ENCODE peak calls at places on chromosomes 1 and 21, in eight cellular contexts. G is RWPE2, E is IMR-90, L is hepatocyte, J is heart left ventricle, F is tibial artery, T is cardiac muscle cell, Q is left ventricle myocardium inferior. B is an unnamed sample. For H3K4me1, the result is how much of the 10 kb centered on the place peaks cover.

GRCh38 chr21:42063578-42064521 is 7.3 kb upstream of the UMODL1 start:
- DNase-seq in J (peak), G (peak), L (no peak), E (no peak), T (no peak), F (no peak), Q (no peak), B (peak)

GRCh38 chr21:28215214-28215954 is 777.3 kb downstream of the LTN1 start:
- DNase-seq in L (no peak), F (peak), J (no peak), T (peak), Q (no peak), E (peak), G (no peak), B (no peak)

GRCh38 chr1:223062177-223062576 is 80.9 kb downstream of the TLR5 start:
- DNase-seq in J (no peak), E (no peak), F (no peak), G (no peak), Q (no peak), L (no peak), T (no peak), B (no peak)

GRCh38 chr1:26744075-26744958 is 43.4 kb upstream of the PIGV start:
- DNase-seq in J (peak), L (peak), Q (peak), F (peak), T (peak), G (no peak), E (peak), B (peak)

GRCh38 chr1:98523256-98523655 is 138.3 kb upstream of the SNX7 start:
- DNase-seq in Q (no peak), E (no peak), L (no peak), F (no peak), J (no peak), G (no peak), T (no peak), B (no peak)

GRCh38 chr1:229111703-229112319 is 159.1 kb upstream of the RAB4A start:
- DNase-seq in G (no peak), J (no peak), E (peak), F (no peak), L (no peak), Q (no peak), T (peak), B (no peak)

GRCh38 chr1:25895365-25895990 is 10.7 kb downstream of the STMN1 start:
- DNase-seq in Q (peak), T (peak), E (peak), F (peak), G (peak), J (peak), L (peak), B (peak)

GRCh38 chr21:20882462-20883415 is 115.5 kb upstream of the NCAM2 start:
- DNase-seq in E (peak), F (no peak), J (no peak), T (peak), G (no peak), L (peak), Q (no peak), B (no peak)

GRCh38 chr1:244349103-244349531 is 102.6 kb downstream of the ADSS2 start:
- DNase-seq in E (peak), L (no peak), F (peak), J (no peak), Q (no peak), G (no peak), T (peak), B (no peak)

GRCh38 chr1:160724445-160725242 is 13.0 kb upstream of the CD48 start:
- DNase-seq in T (no peak), L (no peak), G (no peak), J (no peak), Q (no peak), E (no peak), F (no peak), B (no peak)

GRCh38 chr21:44531606-44532128 is 8.3 kb downstream of the KRTAP10-1 start:
- DNase-seq in L (no peak), G (peak), J (peak), Q (peak), F (peak), T (no peak), E (no peak), B (no peak)

DNA sequence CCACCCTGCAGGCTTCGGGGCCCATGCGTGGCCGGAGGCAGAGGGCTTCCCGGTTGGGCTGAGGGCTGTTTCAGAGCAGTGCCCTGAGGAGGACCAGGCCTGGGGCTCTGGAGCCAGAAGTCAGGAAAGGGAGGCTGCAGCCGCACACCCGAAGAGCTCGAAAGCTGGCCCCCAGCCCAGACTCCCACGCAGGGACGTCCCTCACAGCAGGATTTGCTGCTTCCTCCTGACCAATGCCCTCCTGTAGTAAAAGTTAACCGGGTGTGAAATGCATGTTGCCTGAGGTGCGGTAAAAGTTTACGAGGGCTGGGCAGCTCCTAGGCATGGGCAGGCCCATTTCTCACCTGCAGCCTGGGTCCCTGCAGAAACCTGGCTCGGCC is 101.5 kb upstream of the ARHGEF16 start:
- DNase-seq in G (no peak), E (no peak), T (peak), L (peak), F (no peak), Q (peak), J (peak), B (no peak)
- H3K4me1 ChIP-seq in G (under half), E (under half), T (half or more), L (half or more), F (half or more), Q (half or more), J (under half), B (under half)

GRCh38 chr1:9228589-9228988 is 6.0 kb upstream of the H6PD start:
- DNase-seq in L (no peak), J (no peak), E (peak), F (no peak), Q (no peak), T (no peak), G (no peak), B (no peak)
- TF ChIP-seq CTCF in L (no peak), J (no peak), E (no peak), F (no peak), Q (no peak), T (no peak), G (no peak), B (no peak)

GRCh38 chr1:961132-961652 is 808 bp downstream of the KLHL17 start:
- DNase-seq in J (no peak), L (no peak), T (peak), G (no peak), Q (no peak), F (no peak), E (no peak), B (no peak)

GRCh38 chr1:960371-961131 is at the start of gene KLHL17:
- DNase-seq in F (peak), T (peak), L (peak), G (no peak), E (peak), J (peak), Q (peak), B (peak)

GRCh38 chr1:956636-957035 is 2.4 kb downstream of the NOC2L start:
- DNase-seq in Q (no peak), T (no peak), J (no peak), G (no peak), L (no peak), F (no peak), E (no peak), B (no peak)

GRCh38 chr1:959730-960039 is 629 bp upstream of the NOC2L start:
- DNase-seq in L (no peak), T (no peak), J (no peak), E (no peak), Q (no peak), G (no peak), F (no peak), B (no peak)

GRCh38 chr1:958823-959729 is at the start of gene NOC2L:
- DNase-seq in J (peak), Q (peak), T (peak), E (peak), L (peak), F (peak), G (peak), B (peak)
- H3K27ac ChIP-seq in J (peak), Q (peak), T (no peak), E (peak), L (peak), F (peak), G (peak), B (no peak)

DNA sequence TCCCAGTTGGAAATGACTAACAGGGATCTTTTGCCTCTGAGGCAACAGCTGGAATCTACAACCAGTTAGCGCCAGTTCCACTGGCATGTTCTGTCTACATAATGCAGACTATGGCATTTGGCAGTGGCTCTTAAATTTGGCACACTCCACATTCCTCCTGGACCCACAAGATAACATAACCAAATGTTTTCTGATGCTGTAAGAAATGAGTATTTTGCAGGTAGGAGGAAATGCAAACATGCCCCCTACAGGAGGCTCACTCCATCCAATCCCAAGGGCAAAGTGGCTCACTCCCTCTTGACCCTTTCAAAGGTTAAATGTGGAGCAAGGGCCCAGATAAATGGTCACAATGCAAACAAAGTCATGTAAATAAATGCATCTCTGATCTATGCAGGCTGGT is 129.2 kb upstream of the PROX1 start:
- DNase-seq in F (no peak), J (no peak), T (no peak), Q (no peak), G (no peak), E (no peak), L (no peak), B (no peak)
- H3K4me1 ChIP-seq in F (under half), J (under half), T (under half), Q (under half), G (under half), E (under half), L (under half), B (under half)

GRCh38 chr1:67578397-67579020 is 106.5 kb upstream of the GADD45A start:
- DNase-seq in J (no peak), F (no peak), E (no peak), Q (no peak), L (peak), T (no peak), G (no peak), B (no peak)

GRCh38 chr1:67575861-67576260 is 109.1 kb upstream of the GADD45A start:
- DNase-seq in E (peak), T (peak), Q (no peak), G (peak), J (no peak), F (no peak), L (no peak), B (no peak)

GRCh38 chr1:67579623-67580394 is 105.2 kb upstream of the GADD45A start:
- DNase-seq in L (no peak), F (no peak), J (no peak), E (no peak), T (no peak), Q (no peak), G (no peak), B (no peak)

GRCh38 chr1:67576474-67576873 is 108.5 kb upstream of the GADD45A start:
- DNase-seq in Q (no peak), T (no peak), J (no peak), E (no peak), L (no peak), F (no peak), G (no peak), B (no peak)

GRCh38 chr1:67577646-67578045 is 107.4 kb upstream of the GADD45A start:
- DNase-seq in J (no peak), Q (no peak), T (no peak), F (no peak), L (no peak), G (no peak), E (no peak), B (no peak)
- TF ChIP-seq CTCF in J (no peak), Q (no peak), T (no peak), F (no peak), L (no peak), G (no peak), E (no peak), B (no peak)

GRCh38 chr1:95072532-95073419 is at the start of gene ALG14:
- DNase-seq in G (peak), T (peak), F (peak), Q (peak), E (peak), L (peak), J (peak), B (peak)
- H3K27ac ChIP-seq in G (peak), T (peak), F (peak), Q (peak), E (peak), L (peak), J (peak), B (peak)

GRCh38 chr1:31939484-31940329 is 1.5 kb upstream of the PTP4A2 start:
- DNase-seq in G (peak), T (peak), J (no peak), E (peak), Q (no peak), L (peak), F (no peak), B (no peak)
- H3K4me1 ChIP-seq in G (under half), T (under half), J (under half), E (under half), Q (half or more), L (under half), F (under half), B (under half)

GRCh38 chr1:171251741-171252300 is 3.5 kb downstream of the FMO1 start:
- DNase-seq in L (peak), T (peak), F (no peak), G (no peak), Q (peak), E (peak), J (no peak), B (no peak)
- TF ChIP-seq CTCF in L (peak), T (peak), F (peak), G (peak), Q (peak), E (peak), J (peak), B (peak)

GRCh38 chr1:201672685-201673084 is 133.8 kb downstream of the NAV1 start:
- DNase-seq in L (no peak), F (no peak), Q (no peak), J (no peak), G (no peak), E (no peak), T (no peak), B (no peak)
- H3K27ac ChIP-seq in L (peak), F (no peak), Q (no peak), J (no peak), G (no peak), E (no peak), T (no peak), B (no peak)